ENCODE peak calls at places on chromosome 10, in nine cellular contexts. X is MM.1S, Y is hepatocyte, M is HCT116, I is OCI-LY7, P is GM23248, K is PC-3, H is SK-N-SH, E is GM23338. A is an unnamed sample.

GRCh38 chr10:132979491-132980425 is 37.4 kb upstream of the CFAP46 start:
- DNase-seq in X (no peak), E (no peak), H (no peak), I (no peak), M (no peak), P (no peak), Y (no peak), K (no peak), A (no peak)

GRCh38 chr10:88110355-88110754 is 246.9 kb downstream of the PTEN start:
- DNase-seq in H (no peak), M (peak; percentile 59), P (peak; percentile 81), E (no peak), X (no peak), Y (no peak), K (no peak), I (no peak), A (no peak)

GRCh38 chr10:94274142-94274787 is 88.5 kb downstream of the NOC3L start:
- DNase-seq in Y (no peak), M (no peak), P (peak; percentile 8), I (no peak), H (no peak), K (no peak), X (no peak), E (no peak), A (no peak)

GRCh38 chr10:106877574-106877973 is 286.9 kb downstream of the SORCS1 start:
- DNase-seq in Y (no peak), M (no peak), K (no peak), I (no peak), X (no peak), E (no peak), H (no peak), P (no peak), A (no peak)

GRCh38 chr10:15624405-15625191 is 95.1 kb downstream of the ITGA8 start:
- DNase-seq in M (no peak), E (no peak), Y (peak; percentile 6), I (no peak), P (peak; percentile 51), H (no peak), X (no peak), K (no peak), A (no peak)

GRCh38 chr10:46526682-46527038 is 29.8 kb downstream of the GPRIN2 start:
- DNase-seq in H (peak; percentile 45), X (no peak), M (no peak), P (peak; percentile 43), I (no peak), K (peak; percentile 44), E (no peak), Y (no peak), A (no peak)

GRCh38 chr10:118873738-118874105 is 119.0 kb upstream of the CACUL1 start:
- DNase-seq in M (no peak), X (no peak), K (peak; percentile 7), Y (no peak), H (no peak), P (no peak), I (no peak), E (no peak), A (no peak)

GRCh38 chr10:76210241-76210640 is 778.8 kb downstream of the LRMDA start:
- DNase-seq in K (peak; percentile 47), P (peak; percentile 40), X (no peak), H (no peak), M (no peak), E (no peak), Y (no peak), I (no peak), A (no peak)

GRCh38 chr10:91709394-91709798 is 76.5 kb upstream of the PPP1R3C start:
- DNase-seq in K (peak; percentile 14), I (no peak), P (no peak), X (no peak), E (no peak), H (no peak), Y (no peak), M (no peak), A (no peak)

GRCh38 chr10:96767611-96768010 is 47.3 kb upstream of the PIK3AP1 start:
- DNase-seq in K (peak; percentile 41), P (peak; percentile 13), H (no peak), M (no peak), I (no peak), X (no peak), E (no peak), Y (no peak), A (no peak)

GRCh38 chr10:62454696-62455451 is 80.7 kb downstream of the ZNF365 start:
- DNase-seq in I (no peak), M (no peak), P (peak; percentile 78), H (no peak), Y (peak; percentile 16), K (peak; percentile 99), X (no peak), E (no peak), A (no peak)

GRCh38 chr10:31929260-31929985 is 792 bp upstream of the ARHGAP12 start:
- DNase-seq in X (peak; percentile 48), M (no peak), K (peak; percentile 25), P (peak; percentile 73), I (peak; percentile 33), Y (peak; percentile 71), H (no peak), E (peak; percentile 59), A (peak; percentile 43)

GRCh38 chr10:124329941-124330340 is 88.8 kb downstream of the OAT start:
- DNase-seq in I (no peak), Y (no peak), M (no peak), X (no peak), P (no peak), K (no peak), H (no peak), E (no peak), A (no peak)

GRCh38 chr10:130018730-130019185 is 54.7 kb upstream of the EBF3 start:
- DNase-seq in K (no peak), I (no peak), X (no peak), E (no peak), H (no peak), M (no peak), P (no peak), Y (no peak), A (no peak)

GRCh38 chr10:63972949-63973827 is 452.0 kb downstream of the REEP3 start:
- DNase-seq in X (no peak), Y (no peak), K (no peak), I (no peak), P (no peak), H (no peak), M (no peak), E (peak; percentile 57), A (no peak)

GRCh38 chr10:71921319-71922027 is 42.7 kb upstream of the CHST3 start:
- DNase-seq in E (no peak), Y (peak; percentile 56), I (no peak), H (peak; percentile 80), P (peak; percentile 42), M (no peak), K (no peak), X (no peak), A (peak; percentile 67)

GRCh38 chr10:112755446-112756117 is 194.5 kb upstream of the TCF7L2 start:
- DNase-seq in P (no peak), M (no peak), I (no peak), H (peak; percentile 69), E (no peak), K (no peak), Y (no peak), X (no peak), A (peak; percentile 25)
- H3K4me3 ChIP-seq in P (no peak overlapping the region), M (no peak overlapping the region), I (no peak overlapping the region), H (no peak overlapping the region), E (no peak overlapping the region), K (no peak overlapping the region), Y (no peak overlapping the region), X (no peak overlapping the region), A (no peak overlapping the region)

GRCh38 chr10:97849491-97850402 is at the start of gene GOLGA7B:
- DNase-seq in K (peak; percentile 35), P (peak; percentile 69), E (peak; percentile 89), Y (peak; percentile 89), X (peak; percentile 40), M (no peak), I (peak; percentile 44), H (peak; percentile 92), A (peak; percentile 97)
- TF ChIP-seq EZH2phosphoT487 in K (no peak), P (no peak), E (no peak), Y (no peak), X (no peak), M (no peak), I (no peak), H (no peak), A (no peak)

GRCh38 chr10:112373912-112374338 is at the start of gene ACSL5:
- DNase-seq in E (no peak), Y (peak; percentile 48), H (no peak), I (no peak), X (no peak), K (no peak), P (no peak), M (no peak), A (no peak)

GRCh38 chr10:112379635-112380296 is 5.8 kb downstream of the ACSL5 start:
- DNase-seq in P (peak; percentile 43), K (peak; percentile 55), H (no peak), E (no peak), Y (peak; percentile 76), M (peak; percentile 99), X (no peak), I (no peak), A (no peak)

GRCh38 chr10:112376578-112376855 is 2.6 kb downstream of the ACSL5 start:
- DNase-seq in H (no peak), K (no peak), P (no peak), I (peak; percentile 22), M (no peak), Y (no peak), X (no peak), E (no peak), A (no peak)

GRCh38 chr10:112374724-112375541 is 1.0 kb downstream of the ACSL5 start:
- DNase-seq in H (no peak), P (peak; percentile 22), I (peak; percentile 51), K (no peak), M (peak; percentile 88), E (no peak), Y (no peak), X (peak; percentile 23), A (no peak)

DNA sequence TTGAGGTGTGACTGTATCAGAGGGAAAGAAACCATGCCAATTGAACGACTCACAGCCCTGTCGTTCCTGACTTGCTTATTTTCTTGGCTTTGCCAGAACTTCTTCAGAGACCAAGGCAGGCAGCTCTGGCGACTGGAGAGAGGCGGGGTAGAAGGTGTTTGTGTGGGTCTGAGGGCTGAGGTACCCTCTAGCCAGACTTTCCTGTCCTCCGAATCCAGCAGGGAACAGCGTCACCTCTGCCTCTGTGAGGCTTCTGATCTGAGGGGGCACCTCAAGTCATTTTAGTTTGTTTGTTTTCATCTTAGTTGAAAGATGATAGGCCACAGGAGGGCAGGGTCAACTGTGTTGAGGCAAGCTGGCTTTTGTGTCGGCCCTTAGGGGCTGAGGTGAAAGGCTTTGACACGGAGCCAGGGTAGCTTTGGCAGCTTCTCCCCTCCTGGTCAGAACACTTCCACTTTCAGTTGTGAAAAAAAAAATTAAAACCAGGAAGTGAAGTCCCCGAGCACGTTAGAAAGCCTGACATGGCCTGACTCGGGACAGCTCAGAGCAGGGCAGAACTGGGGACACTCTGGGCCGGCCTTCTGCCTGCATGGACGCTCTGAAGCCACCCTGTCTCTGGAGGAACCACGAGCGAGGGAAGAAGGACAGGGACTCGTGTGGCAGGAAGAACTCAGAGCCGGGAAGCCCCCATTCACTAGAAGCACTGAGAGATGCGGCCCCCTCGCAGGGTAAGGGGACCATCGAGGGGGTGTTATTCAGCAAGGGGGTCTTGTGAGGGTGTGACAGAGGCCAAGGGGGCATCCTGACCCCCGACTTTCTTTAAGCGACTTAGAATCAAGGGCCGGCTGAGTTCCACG is 2.0 kb downstream of the ACSL5 start:
- DNase-seq in K (peak; percentile 45), I (peak; percentile 80), H (no peak), E (no peak), P (peak; percentile 69), Y (no peak), X (peak; percentile 84), M (no peak), A (no peak)
- H3K4me3 ChIP-seq in K (no peak overlapping the region), I (peak overlapping the region; percentile 80), H (no peak overlapping the region), E (no peak overlapping the region), P (peak overlapping the region; percentile 49), Y (no peak overlapping the region), X (peak overlapping the region; percentile 84), M (peak overlapping the region; percentile 38), A (no peak overlapping the region)

GRCh38 chr10:50582061-50582460 is 41.7 kb downstream of the SGMS1 start:
- DNase-seq in I (no peak), K (no peak), M (no peak), H (no peak), Y (no peak), X (no peak), P (peak; percentile 38), E (no peak), A (no peak)
- TF ChIP-seq EZH2phosphoT487 in I (no peak), K (no peak), M (no peak), H (no peak), Y (no peak), X (no peak), P (no peak), E (no peak), A (no peak)